ENCODE peak calls at places on chromosomes 2 and 18, in seven cellular contexts. J is type B pancreatic cell, C is IMR-90, O is fibroblast of the aortic adventitia, B is GM10248, X is OCI-LY7, L is fibroblast of pulmonary artery. A is an unnamed sample.

GRCh38 chr2:150472122-150472899 is 15.2 kb downstream of the RND3 start:
- DNase-seq in J (no peak), C (peak; percentile 87), O (peak; percentile 70), B (no peak), X (no peak), L (peak; percentile 79), A (no peak)

GRCh38 chr2:151905963-151906632 is 77.9 kb upstream of the ARL5A start:
- DNase-seq in J (no peak), C (no peak), O (no peak), B (peak; percentile 18), X (no peak), L (no peak), A (no peak)

GRCh38 chr2:97673915-97674283 is 4.4 kb downstream of the C2orf92 start:
- DNase-seq in J (no peak), C (no peak), O (no peak), B (peak; percentile 60), X (no peak), L (no peak), A (no peak)

GRCh38 chr2:56648802-56649201 is 465.0 kb downstream of the CCDC85A start:
- DNase-seq in J (no peak), C (no peak), O (no peak), B (no peak), X (no peak), L (no peak), A (no peak)

GRCh38 chr18:44518091-44518490 is 162.6 kb upstream of the SETBP1 start:
- DNase-seq in J (no peak), C (no peak), O (peak; percentile 43), B (no peak), X (no peak), L (no peak), A (no peak)

GRCh38 chr18:62938006-62938405 is 222.7 kb downstream of the PHLPP1 start:
- DNase-seq in J (no peak), C (peak; percentile 73), O (peak; percentile 65), B (no peak), X (no peak), L (peak; percentile 43), A (no peak)

GRCh38 chr2:188573453-188573852 is 281.8 kb downstream of the GULP1 start:
- DNase-seq in J (no peak), C (peak; percentile 5), O (no peak), B (no peak), X (no peak), L (no peak), A (no peak)

GRCh38 chr2:196291873-196292800 is 120.8 kb upstream of the STK17B start:
- DNase-seq in J (no peak), C (no peak), O (no peak), B (no peak), X (no peak), L (no peak), A (no peak)

GRCh38 chr18:70634576-70635147 is 345.8 kb downstream of the SOCS6 start:
- DNase-seq in J (no peak), C (no peak), O (peak; percentile 18), B (no peak), X (no peak), L (peak; percentile 20), A (no peak)

GRCh38 chr2:85273732-85274731 is 53.8 kb downstream of the TGOLN2 start:
- DNase-seq in J (no peak), C (peak; percentile 91), O (peak; percentile 78), B (no peak), X (no peak), L (peak; percentile 77), A (no peak)

GRCh38 chr2:128684523-128684922 is 365.9 kb upstream of the HS6ST1 start:
- DNase-seq in J (no peak), C (no peak), O (no peak), B (peak; percentile 5), X (no peak), L (no peak), A (no peak)

GRCh38 chr2:226799976-226800940 is 638 bp upstream of the IRS1 start:
- DNase-seq in J (no peak), C (peak; percentile 23), O (peak; percentile 15), B (no peak), X (peak; percentile 47), L (peak; percentile 29), A (no peak)

GRCh38 chr2:735670-736218 is 58.5 kb upstream of the TMEM18 start:
- DNase-seq in J (no peak), C (no peak), O (no peak), B (peak; percentile 44), X (no peak), L (no peak), A (no peak)

GRCh38 chr2:181581534-181581933 is 75.4 kb downstream of the CERKL start:
- DNase-seq in J (no peak), C (no peak), O (no peak), B (no peak), X (no peak), L (no peak), A (no peak)

GRCh38 chr2:86790828-86791561 is at the start of gene CD8A:
- DNase-seq in J (no peak), C (peak; percentile 11), O (peak; percentile 18), B (peak; percentile 53), X (no peak), L (peak; percentile 42), A (no peak)

GRCh38 chr2:81901017-81901416 is 1596.5 kb upstream of the LRRTM1 start:
- DNase-seq in J (no peak), C (no peak), O (no peak), B (no peak), X (peak; percentile 1), L (peak; percentile 10), A (no peak)

GRCh38 chr2:177881001-177881748 is 191.4 kb downstream of the PDE11A start:
- DNase-seq in J (no peak), C (no peak), O (no peak), B (no peak), X (no peak), L (no peak), A (no peak)

GRCh38 chr2:17441790-17442189 is 76.5 kb downstream of the RAD51AP2 start:
- DNase-seq in J (no peak), C (no peak), O (no peak), B (no peak), X (no peak), L (no peak), A (no peak)

GRCh38 chr2:143397886-143398614 is 268.8 kb downstream of the ARHGAP15 start:
- DNase-seq in J (no peak), C (peak; percentile 73), O (peak; percentile 49), B (no peak), X (no peak), L (peak; percentile 41), A (no peak)

GRCh38 chr2:197304556-197305011 is 6.0 kb downstream of the ANKRD44 start:
- DNase-seq in J (no peak), C (no peak), O (no peak), B (no peak), X (peak; percentile 26), L (no peak), A (no peak)

GRCh38 chr2:100237046-100237615 is 85.2 kb downstream of the LONRF2 start:
- DNase-seq in J (no peak), C (peak; percentile 31), O (no peak), B (no peak), X (no peak), L (no peak), A (no peak)
- TF ChIP-seq CTCF in J (peak; percentile 42), C (no peak), O (no peak), B (no peak), X (peak; percentile 9), L (no peak), A (no peak)

DNA sequence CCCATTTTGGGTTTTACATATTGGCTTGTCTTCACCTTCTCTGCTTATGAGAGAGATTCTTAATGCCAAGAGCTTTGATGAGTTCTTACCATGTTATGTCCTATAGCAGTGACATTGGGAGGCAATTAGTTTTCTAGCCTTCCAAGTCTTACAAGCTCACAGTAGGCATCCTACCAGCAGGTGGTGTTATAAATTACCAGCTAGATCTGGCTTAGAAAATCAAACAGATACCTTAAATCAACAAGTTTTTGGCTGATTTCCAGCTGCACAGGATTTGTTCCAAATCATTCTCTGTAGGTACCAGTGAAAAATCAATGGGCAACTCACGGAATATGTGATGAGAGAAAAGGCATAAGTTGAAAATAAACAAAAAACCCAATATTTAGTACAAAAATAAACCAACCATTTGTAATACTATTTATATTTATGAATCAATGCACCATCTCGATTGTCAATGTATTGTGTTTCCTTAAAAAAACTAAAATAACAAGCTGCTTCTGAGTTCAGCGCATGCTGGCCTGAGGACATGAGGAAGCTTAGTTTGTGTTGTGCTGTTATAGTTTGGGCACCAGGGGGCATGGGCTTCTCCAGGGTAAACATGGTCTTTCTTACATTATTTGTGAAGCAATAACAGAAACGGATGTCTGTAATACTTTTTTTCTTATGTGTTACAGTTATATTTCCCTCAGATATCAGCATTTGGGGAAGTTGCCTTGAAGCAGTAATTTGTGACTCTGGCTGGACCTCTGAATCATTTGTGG is 34.1 kb upstream of the NXPH2 start:
- DNase-seq in J (no peak), C (no peak), O (no peak), B (no peak), X (no peak), L (no peak), A (no peak)
- TF ChIP-seq CTCF in J (peak; percentile 50), C (no peak), O (no peak), B (no peak), X (peak; percentile 42), L (peak; percentile 14), A (no peak)

GRCh38 chr2:159996792-159997546 is 65.4 kb downstream of the PLA2R1 start:
- DNase-seq in J (no peak), C (no peak), O (peak; percentile 73), B (no peak), X (no peak), L (peak; percentile 80), A (no peak)
- TF ChIP-seq CTCF in J (peak; percentile 24), C (no peak), O (peak; percentile 31), B (no peak), X (no peak), L (peak; percentile 26), A (no peak)

GRCh38 chr2:20551945-20552328 is 99.0 kb downstream of the HS1BP3 start:
- DNase-seq in J (no peak), C (no peak), O (no peak), B (no peak), X (no peak), L (no peak), A (no peak)

GRCh38 chr2:20549144-20549543 is 101.8 kb downstream of the HS1BP3 start:
- DNase-seq in J (no peak), C (no peak), O (no peak), B (no peak), X (no peak), L (no peak), A (no peak)

GRCh38 chr2:20555954-20556353 is 94.9 kb downstream of the HS1BP3 start:
- DNase-seq in J (no peak), C (no peak), O (no peak), B (no peak), X (no peak), L (no peak), A (no peak)

GRCh38 chr2:20553580-20553979 is 97.3 kb downstream of the HS1BP3 start:
- DNase-seq in J (no peak), C (no peak), O (no peak), B (no peak), X (no peak), L (no peak), A (no peak)

GRCh38 chr2:20551231-20551944 is 99.5 kb downstream of the HS1BP3 start:
- DNase-seq in J (no peak), C (no peak), O (no peak), B (no peak), X (no peak), L (no peak), A (no peak)
- TF ChIP-seq CTCF in J (no peak), C (no peak), O (no peak), B (no peak), X (no peak), L (no peak), A (no peak)

GRCh38 chr2:101349893-101350662 is 37.2 kb downstream of the CREG2 start:
- DNase-seq in J (no peak), C (peak; percentile 65), O (peak; percentile 64), B (no peak), X (no peak), L (peak; percentile 62), A (no peak)
- TF ChIP-seq CTCF in J (peak; percentile 56), C (peak; percentile 43), O (peak; percentile 58), B (no peak), X (no peak), L (peak; percentile 56), A (no peak)